ENCODE peak calls at places on chromosomes 12 and 14, in four cellular contexts. L is K562, D is IMR-90, R is stomach. O is an unnamed sample.

GRCh38 chr14:55123101-55123500 is 6.0 kb upstream of the LGALS3 start:
- DNase-seq in R (no peak), L (no peak), D (peak), O (peak)

GRCh38 chr14:52552063-52552988 is at the start of the genes GPR137C and TXNDC16:
- DNase-seq in D (peak), L (peak), R (peak), O (peak)

GRCh38 chr12:33734871-33735270 is 287.4 kb upstream of the ALG10 start:
- DNase-seq in L (no peak), D (no peak), R (no peak), O (no peak)

GRCh38 chr14:94445003-94445402 is 7.6 kb downstream of the SERPINA11 start:
- DNase-seq in D (no peak), L (no peak), R (no peak), O (no peak)

GRCh38 chr12:114931025-114931424 is 247.1 kb upstream of the TBX3 start:
- DNase-seq in D (no peak), R (no peak), L (no peak), O (no peak)

GRCh38 chr12:60231976-60232907 is 636.4 kb downstream of the SLC16A7 start:
- DNase-seq in R (no peak), D (no peak), L (no peak), O (no peak)

GRCh38 chr12:65640489-65640901 is 183.8 kb upstream of the HMGA2 start:
- DNase-seq in R (no peak), D (peak), L (no peak), O (no peak)

GRCh38 chr12:29232086-29232485 is 83.0 kb downstream of the FAR2 start:
- DNase-seq in D (no peak), R (no peak), L (no peak), O (no peak)

GRCh38 chr12:16225692-16226091 is 51.8 kb downstream of the SLC15A5 start:
- DNase-seq in L (no peak), D (no peak), R (no peak), O (no peak)

GRCh38 chr12:96907681-96908163 is 665 bp downstream of the NEDD1 start:
- DNase-seq in D (peak), L (peak), R (no peak), O (peak)

GRCh38 chr12:118493962-118494361 is 117.6 kb downstream of the SUDS3 start:
- DNase-seq in R (no peak), L (no peak), D (no peak), O (no peak)

GRCh38 chr14:26394114-26394855 is 203.5 kb downstream of the NOVA1 start:
- DNase-seq in R (peak), D (peak), L (no peak), O (no peak)

GRCh38 chr12:128918481-128918880 is 65.2 kb downstream of the GLT1D1 start:
- DNase-seq in D (no peak), L (no peak), R (no peak), O (no peak)

GRCh38 chr12:62640910-62641448 is 174.4 kb downstream of the MON2 start:
- DNase-seq in D (peak), R (no peak), L (no peak), O (no peak)

GRCh38 chr12:96343347-96343954 is 56.8 kb downstream of the CDK17 start:
- DNase-seq in D (peak), R (no peak), L (no peak), O (no peak)

GRCh38 chr14:99271951-99272668 is at the start of gene BCL11B:
- DNase-seq in R (peak), L (peak), D (peak), O (peak)

GRCh38 chr14:75147423-75148071 is 20.7 kb upstream of the NEK9 start:
- DNase-seq in L (no peak), R (peak), D (peak), O (peak)

GRCh38 chr14:61284001-61284400 is 2.9 kb upstream of the TMEM30B start:
- DNase-seq in D (no peak), R (peak), L (no peak), O (no peak)

GRCh38 chr14:91745329-91745728 is 13.4 kb upstream of the CATSPERB start:
- DNase-seq in L (no peak), R (no peak), D (no peak), O (no peak)

GRCh38 chr14:79150226-79150625 is 980.1 kb downstream of the NRXN3 start:
- DNase-seq in L (no peak), R (no peak), D (no peak), O (no peak)

GRCh38 chr12:15852383-15852782 is 29.8 kb upstream of the STRAP start:
- DNase-seq in L (no peak), D (peak), R (no peak), O (no peak)

GRCh38 chr14:22334627-22335026 is 254.4 kb downstream of the DAD1 start:
- DNase-seq in L (no peak), R (no peak), D (no peak), O (no peak)

GRCh38 chr14:32011225-32011624 is 65.9 kb upstream of the ARHGAP5 start:
- DNase-seq in L (no peak), D (no peak), R (no peak), O (no peak)

GRCh38 chr12:67043771-67044170 is 225.4 kb upstream of the CAND1 start:
- DNase-seq in R (no peak), D (no peak), L (no peak), O (no peak)

GRCh38 chr12:92271341-92271740 is 125.7 kb upstream of the BTG1 start:
- DNase-seq in R (no peak), D (no peak), L (no peak), O (no peak)

GRCh38 chr14:89960895-89961294 is 5.2 kb downstream of the TDP1 start:
- DNase-seq in L (no peak), R (no peak), D (no peak), O (no peak)

GRCh38 chr12:6533653-6534157 is 612 bp upstream of the GAPDH start:
- DNase-seq in R (peak), D (peak), L (peak), O (peak)
- TF ChIP-seq POLR2A in R (no peak), D (no peak), L (no peak), O (no peak)

DNA sequence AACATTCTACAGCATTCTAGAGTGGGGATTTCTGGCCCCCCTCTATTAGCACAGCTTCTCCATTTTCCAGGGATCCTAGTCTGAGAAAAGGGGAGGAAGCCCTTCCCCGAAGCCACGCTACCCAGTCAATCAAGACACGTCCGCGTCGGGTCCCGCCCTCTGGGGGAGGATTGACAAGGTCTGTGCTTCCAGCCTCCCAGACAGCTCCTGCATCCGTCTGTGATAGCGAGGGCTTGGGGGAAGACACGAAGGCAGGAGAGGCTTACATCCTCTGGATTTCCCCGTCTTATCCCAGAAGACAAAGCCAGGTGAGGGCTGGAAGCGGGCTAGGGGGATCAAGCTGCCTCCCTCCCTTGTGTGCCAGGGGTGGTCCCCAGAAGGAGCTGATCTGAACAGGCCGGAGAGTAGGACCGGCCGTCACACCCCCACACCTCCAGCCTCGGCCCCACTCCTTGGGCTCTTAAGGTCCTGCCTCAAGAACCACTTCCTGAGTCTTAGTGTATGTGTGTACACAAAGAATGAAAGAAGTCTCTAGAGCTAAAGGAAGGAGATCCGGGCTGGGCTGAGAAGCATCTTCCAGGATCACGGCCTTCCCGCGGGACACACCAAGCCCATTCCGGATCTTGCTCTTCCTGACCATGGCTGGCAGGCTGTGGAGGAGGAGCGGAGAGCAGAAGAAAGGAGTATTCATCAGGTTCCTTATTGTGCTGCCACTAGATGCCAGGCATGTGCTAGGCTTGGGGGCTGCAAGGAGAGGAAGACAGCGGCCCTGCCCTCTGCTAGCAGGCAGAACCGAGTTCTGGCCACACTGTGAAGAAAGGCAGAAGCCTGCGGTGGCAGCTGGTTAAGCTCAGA is 1.0 kb upstream of the CD63 start:
- DNase-seq in D (peak), R (peak), L (peak), O (peak)
- TF ChIP-seq POLR2A in D (peak), R (no peak), L (peak), O (peak)

DNA sequence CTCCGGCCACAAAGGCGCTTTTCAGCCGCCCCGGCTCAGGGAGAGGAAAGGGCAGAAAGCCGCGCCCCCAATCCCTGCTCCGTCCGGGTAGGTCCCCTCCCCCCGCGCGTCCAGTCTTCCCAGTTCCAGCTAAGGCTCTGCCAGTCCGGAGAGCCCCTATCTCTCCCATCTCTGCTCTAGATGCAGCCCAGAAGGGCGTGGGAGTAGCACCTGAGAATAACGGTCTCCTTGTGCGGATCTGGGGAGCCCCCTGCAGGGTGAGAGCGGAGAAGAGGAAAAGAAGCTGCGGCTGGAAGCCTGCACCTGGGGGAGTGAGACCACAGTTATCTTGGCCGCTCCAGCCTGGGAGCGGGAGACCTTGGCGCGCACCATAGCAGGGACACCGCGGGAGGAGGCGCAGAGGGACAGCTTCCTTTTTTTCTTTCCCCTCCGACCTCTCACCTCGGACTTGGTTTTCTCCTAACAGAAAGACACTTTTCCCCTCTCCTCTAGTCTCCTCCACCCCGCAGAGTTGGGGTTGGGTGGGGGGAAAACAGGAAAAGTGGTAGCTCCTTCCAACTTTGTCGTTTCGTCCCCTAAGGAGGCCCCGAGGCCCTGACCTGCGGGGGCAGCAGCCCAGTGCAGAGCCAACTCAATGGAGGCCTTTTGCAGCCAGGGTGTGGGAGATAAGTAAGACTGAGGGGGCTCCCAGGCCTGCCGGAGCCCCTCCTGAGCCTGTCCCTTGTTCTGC is 2.4 kb downstream of the DHH start:
- DNase-seq in R (no peak), D (peak), L (peak), O (peak)
- TF ChIP-seq POLR2A in R (no peak), D (no peak), L (peak), O (no peak)

GRCh38 chr14:64721899-64722298 is 17.7 kb downstream of the PLEKHG3 start:
- DNase-seq in L (no peak), D (no peak), R (no peak), O (no peak)

GRCh38 chr14:64720190-64720589 is 16.0 kb downstream of the PLEKHG3 start:
- DNase-seq in R (peak), D (peak), L (no peak), O (no peak)

GRCh38 chr14:64722842-64723447 is 18.7 kb downstream of the PLEKHG3 start:
- DNase-seq in R (no peak), L (no peak), D (no peak), O (no peak)

GRCh38 chr14:64719601-64720000 is 15.4 kb downstream of the PLEKHG3 start:
- DNase-seq in L (no peak), D (no peak), R (no peak), O (no peak)

GRCh38 chr14:64721391-64721791 is 17.2 kb downstream of the PLEKHG3 start:
- DNase-seq in L (no peak), R (peak), D (peak), O (no peak)
- TF ChIP-seq POLR2A in L (no peak), R (no peak), D (no peak), O (no peak)

O was measured in erythroblast.